ENCODE peak calls at places on chromosome 15, in four cellular contexts. One of them, this sample, is unnamed.
A peak's percentile ranks its signal among the peaks of the same experiment; 100 is the strongest.

GRCh38 chr15:83571820-83572707 is 81.9 kb upstream of the ADAMTSL3 start:
- DNase-seq in EH: peak; percentile 32
- DNase-seq in T-helper 17 cell: no peak
- DNase-seq in memory B cell: no peak
- DNase-seq in this sample: no peak

GRCh38 chr15:34216527-34217270 is 6.8 kb upstream of the KATNBL1 start:
- DNase-seq in EH: no peak
- DNase-seq in T-helper 17 cell: no peak
- DNase-seq in memory B cell: no peak
- DNase-seq in this sample: no peak

GRCh38 chr15:70596354-70597055 is 166.9 kb downstream of the UACA start:
- DNase-seq in EH: peak; percentile 90
- DNase-seq in T-helper 17 cell: no peak
- DNase-seq in memory B cell: no peak
- DNase-seq in this sample: no peak

GRCh38 chr15:22963546-22964125 is 16.5 kb downstream of the CYFIP1 start:
- DNase-seq in EH: no peak
- DNase-seq in T-helper 17 cell: no peak
- DNase-seq in memory B cell: no peak
- DNase-seq in this sample: no peak

GRCh38 chr15:68224546-68225250 is 4.8 kb downstream of the CLN6 start:
- DNase-seq in EH: no peak
- DNase-seq in T-helper 17 cell: no peak
- DNase-seq in memory B cell: no peak
- DNase-seq in this sample: no peak

GRCh38 chr15:90300988-90301715 is 35.7 kb downstream of the NGRN start:
- DNase-seq in EH: peak; percentile 71
- DNase-seq in T-helper 17 cell: peak; percentile 39
- DNase-seq in memory B cell: peak; percentile 61
- DNase-seq in this sample: peak; percentile 46

GRCh38 chr15:73650387-73651126 is 17.4 kb upstream of the NPTN start:
- DNase-seq in EH: peak; percentile 59
- DNase-seq in T-helper 17 cell: no peak
- DNase-seq in memory B cell: no peak
- DNase-seq in this sample: no peak

GRCh38 chr15:72934006-72934405 is 118.3 kb upstream of the NEO1 start:
- DNase-seq in EH: peak; percentile 24
- DNase-seq in T-helper 17 cell: no peak
- DNase-seq in memory B cell: no peak
- DNase-seq in this sample: no peak

GRCh38 chr15:33963831-33964664 is 4.2 kb upstream of the CHRM5 start:
- DNase-seq in EH: peak; percentile 54
- DNase-seq in T-helper 17 cell: no peak
- DNase-seq in memory B cell: no peak
- DNase-seq in this sample: no peak

GRCh38 chr15:82810863-82811421 is 1.5 kb downstream of the WHAMM start:
- DNase-seq in EH: no peak
- DNase-seq in T-helper 17 cell: peak; percentile 42
- DNase-seq in memory B cell: no peak
- DNase-seq in this sample: no peak

GRCh38 chr15:80825361-80826030 is 46.3 kb downstream of the CEMIP start:
- DNase-seq in EH: peak; percentile 46
- DNase-seq in T-helper 17 cell: no peak
- DNase-seq in memory B cell: no peak
- DNase-seq in this sample: no peak

GRCh38 chr15:47756872-47757271 is 39.6 kb downstream of the SEMA6D start:
- DNase-seq in EH: peak; percentile 90
- DNase-seq in T-helper 17 cell: no peak
- DNase-seq in memory B cell: no peak
- DNase-seq in this sample: no peak

GRCh38 chr15:59399465-59400102 is 26.9 kb upstream of the MYO1E start:
- DNase-seq in EH: no peak
- DNase-seq in T-helper 17 cell: no peak
- DNase-seq in memory B cell: peak; percentile 49
- DNase-seq in this sample: peak; percentile 46

GRCh38 chr15:50414624-50415023 is 9.6 kb upstream of the USP8 start:
- DNase-seq in EH: no peak
- DNase-seq in T-helper 17 cell: no peak
- DNase-seq in memory B cell: no peak
- DNase-seq in this sample: no peak

GRCh38 chr15:70569718-70570231 is 193.6 kb downstream of the UACA start:
- DNase-seq in EH: no peak
- DNase-seq in T-helper 17 cell: no peak
- DNase-seq in memory B cell: no peak
- DNase-seq in this sample: no peak

GRCh38 chr15:60223161-60223560 is 174.6 kb downstream of the ANXA2 start:
- DNase-seq in EH: no peak
- DNase-seq in T-helper 17 cell: no peak
- DNase-seq in memory B cell: no peak
- DNase-seq in this sample: no peak

GRCh38 chr15:99371180-99372103 is 120.2 kb downstream of the LRRC28 start:
- DNase-seq in EH: peak; percentile 11
- DNase-seq in T-helper 17 cell: no peak
- DNase-seq in memory B cell: no peak
- DNase-seq in this sample: no peak

GRCh38 chr15:69074011-69074842 is 59.7 kb downstream of the NOX5 start:
- DNase-seq in EH: peak; percentile 68
- DNase-seq in T-helper 17 cell: no peak
- DNase-seq in memory B cell: no peak
- DNase-seq in this sample: no peak

GRCh38 chr15:63019539-63020109 is 22.9 kb upstream of the TPM1 start:
- DNase-seq in EH: peak; percentile 83
- DNase-seq in T-helper 17 cell: no peak
- DNase-seq in memory B cell: no peak
- DNase-seq in this sample: no peak

GRCh38 chr15:73388256-73388781 is 19.6 kb upstream of the HCN4 start:
- DNase-seq in EH: peak; percentile 66
- DNase-seq in T-helper 17 cell: no peak
- DNase-seq in memory B cell: no peak
- DNase-seq in this sample: no peak

GRCh38 chr15:79035814-79036213 is 54.8 kb downstream of the RASGRF1 start:
- DNase-seq in EH: no peak
- DNase-seq in T-helper 17 cell: no peak
- DNase-seq in memory B cell: no peak
- DNase-seq in this sample: no peak

GRCh38 chr15:69551391-69552056 is 98.9 kb downstream of the RPLP1 start:
- DNase-seq in EH: no peak
- DNase-seq in T-helper 17 cell: no peak
- DNase-seq in memory B cell: no peak
- DNase-seq in this sample: no peak

GRCh38 chr15:99114511-99115299 is 9.8 kb downstream of the SYNM start:
- DNase-seq in EH: no peak
- DNase-seq in T-helper 17 cell: no peak
- DNase-seq in memory B cell: no peak
- DNase-seq in this sample: no peak

GRCh38 chr15:23857028-23857641 is 170.0 kb upstream of the NDN start:
- DNase-seq in EH: no peak
- DNase-seq in T-helper 17 cell: no peak
- DNase-seq in memory B cell: no peak
- DNase-seq in this sample: no peak

GRCh38 chr15:39801641-39802309 is 19.1 kb upstream of the FSIP1 start:
- DNase-seq in EH: no peak
- DNase-seq in T-helper 17 cell: no peak
- DNase-seq in memory B cell: no peak
- DNase-seq in this sample: no peak

GRCh38 chr15:79218588-79219200 is 63.8 kb upstream of the ANKRD34C start:
- DNase-seq in EH: peak; percentile 7
- DNase-seq in T-helper 17 cell: no peak
- DNase-seq in memory B cell: no peak
- DNase-seq in this sample: no peak

GRCh38 chr15:83207622-83208356 is at the start of gene HDGFL3:
- DNase-seq in EH: peak; percentile 65
- DNase-seq in T-helper 17 cell: no peak
- DNase-seq in memory B cell: no peak
- DNase-seq in this sample: peak; percentile 23

GRCh38 chr15:78075490-78076230 is 1.9 kb downstream of the TBC1D2B start:
- DNase-seq in EH: peak; percentile 98
- DNase-seq in T-helper 17 cell: no peak
- DNase-seq in memory B cell: no peak
- DNase-seq in this sample: no peak

GRCh38 chr15:82150645-82151044 is 104.8 kb upstream of the MEX3B start:
- DNase-seq in EH: no peak
- DNase-seq in T-helper 17 cell: no peak
- DNase-seq in memory B cell: no peak
- DNase-seq in this sample: no peak

GRCh38 chr15:34365073-34365825 is 1.7 kb downstream of the LPCAT4 start:
- DNase-seq in EH: peak; percentile 18
- DNase-seq in T-helper 17 cell: peak; percentile 17
- DNase-seq in memory B cell: no peak
- DNase-seq in this sample: no peak

GRCh38 chr15:42084465-42085235 is 9.7 kb downstream of the PLA2G4D start:
- DNase-seq in EH: peak; percentile 63
- DNase-seq in T-helper 17 cell: peak; percentile 24
- DNase-seq in memory B cell: peak; percentile 51
- DNase-seq in this sample: peak; percentile 49

GRCh38 chr15:72199721-72200212 is 2.2 kb upstream of the GRAMD2A start:
- DNase-seq in EH: peak; percentile 80
- DNase-seq in T-helper 17 cell: peak; percentile 50
- DNase-seq in memory B cell: peak; percentile 75
- DNase-seq in this sample: peak; percentile 60

GRCh38 chr15:73081321-73081958 is 29.2 kb downstream of the NEO1 start:
- DNase-seq in EH: peak; percentile 67
- DNase-seq in T-helper 17 cell: no peak
- DNase-seq in memory B cell: no peak
- DNase-seq in this sample: no peak

GRCh38 chr15:87736921-87737389 is 519.6 kb downstream of the NTRK3 start:
- DNase-seq in EH: peak; percentile 54
- DNase-seq in T-helper 17 cell: no peak
- DNase-seq in memory B cell: no peak
- DNase-seq in this sample: no peak

GRCh38 chr15:63985221-63986184 is 60.8 kb downstream of the DAPK2 start:
- DNase-seq in EH: peak; percentile 21
- DNase-seq in T-helper 17 cell: no peak
- DNase-seq in memory B cell: no peak
- DNase-seq in this sample: no peak

GRCh38 chr15:47675735-47676134 is 41.6 kb upstream of the SEMA6D start:
- DNase-seq in EH: no peak
- DNase-seq in T-helper 17 cell: no peak
- DNase-seq in memory B cell: no peak
- DNase-seq in this sample: no peak

GRCh38 chr15:86629957-86630356 is 550.3 kb downstream of the AGBL1 start:
- DNase-seq in EH: no peak
- DNase-seq in T-helper 17 cell: no peak
- DNase-seq in memory B cell: no peak
- DNase-seq in this sample: no peak

GRCh38 chr15:31573759-31574158 is 247.1 kb downstream of the KLF13 start:
- DNase-seq in EH: no peak
- DNase-seq in T-helper 17 cell: no peak
- DNase-seq in memory B cell: no peak
- DNase-seq in this sample: no peak

This sample was measured in activated B cell treated with CpG ODN at 0.5 μM for 24 hours.